ENCODE peak calls at places on chromosomes 2 and 18, in four cellular contexts. T is fibroblast of lung, W is endothelial cell of umbilical vein, J is neuronal stem cell. P is an unnamed sample.

GRCh38 chr2:66874411-66874810 is 439.5 kb downstream of the MEIS1 start:
- DNase-seq in T (peak; percentile 78), W (no peak), J (no peak), P (peak; percentile 75)

GRCh38 chr2:72676341-72677025 is 149.3 kb downstream of the EXOC6B start:
- DNase-seq in T (peak; percentile 60), W (peak; percentile 59), J (no peak), P (peak; percentile 66)

GRCh38 chr18:68301436-68301835 is 413.5 kb downstream of the TMX3 start:
- DNase-seq in T (no peak), W (no peak), J (no peak), P (no peak)

GRCh38 chr18:35920623-35921022 is 51.9 kb upstream of the RMP24 start:
- DNase-seq in T (no peak), W (no peak), J (no peak), P (no peak)

GRCh38 chr2:7007846-7008741 is 90.9 kb downstream of the RNF144A start:
- DNase-seq in T (peak; percentile 96), W (peak; percentile 47), J (no peak), P (no peak)

GRCh38 chr18:75127143-75128021 is 81.6 kb downstream of the PTGR3 start:
- DNase-seq in T (peak; percentile 8), W (no peak), J (no peak), P (peak; percentile 5)

GRCh38 chr2:230907361-230908093 is 17.5 kb downstream of the GPR55 start:
- DNase-seq in T (no peak), W (no peak), J (no peak), P (no peak)

GRCh38 chr2:13745324-13745723 is 887.2 kb upstream of the LRATD1 start:
- DNase-seq in T (no peak), W (no peak), J (no peak), P (peak; percentile 24)

GRCh38 chr2:36456227-36456788 is 100.7 kb downstream of the CRIM1 start:
- DNase-seq in T (peak; percentile 75), W (peak; percentile 87), J (no peak), P (peak; percentile 81)

GRCh38 chr2:214543386-214543955 is 132.6 kb downstream of the VWC2L start:
- DNase-seq in T (peak; percentile 82), W (no peak), J (no peak), P (peak; percentile 56)

GRCh38 chr2:196315388-196316049 is 144.1 kb upstream of the STK17B start:
- DNase-seq in T (peak; percentile 77), W (no peak), J (no peak), P (peak; percentile 59)

GRCh38 chr2:98571796-98572195 is 36.5 kb downstream of the COA5 start:
- DNase-seq in T (no peak), W (no peak), J (no peak), P (no peak)

GRCh38 chr2:239472220-239472775 is 71.5 kb upstream of the HDAC4 start:
- DNase-seq in T (no peak), W (no peak), J (no peak), P (no peak)

GRCh38 chr2:112807233-112807807 is 23.0 kb upstream of the IL1A start:
- DNase-seq in T (no peak), W (no peak), J (no peak), P (no peak)

GRCh38 chr2:144516981-144517824 is 2.7 kb downstream of the ZEB2 start:
- DNase-seq in T (peak; percentile 97), W (peak; percentile 83), J (no peak), P (peak; percentile 95)

GRCh38 chr2:165144315-165144714 is 59.5 kb downstream of the SCN3A start:
- DNase-seq in T (no peak), W (no peak), J (no peak), P (no peak)

GRCh38 chr2:8656160-8656641 is 25.7 kb upstream of the ID2 start:
- DNase-seq in T (peak; percentile 74), W (no peak), J (no peak), P (peak; percentile 79)

GRCh38 chr2:168738057-168738456 is 64.4 kb upstream of the NOSTRIN start:
- DNase-seq in T (peak; percentile 19), W (peak; percentile 24), J (no peak), P (no peak)

GRCh38 chr2:44777542-44777941 is 164.0 kb upstream of the SIX3 start:
- DNase-seq in T (no peak), W (no peak), J (no peak), P (peak; percentile 44)

GRCh38 chr2:53568463-53568862 is 199.1 kb upstream of the CHAC2 start:
- DNase-seq in T (peak; percentile 8), W (no peak), J (no peak), P (peak; percentile 75)

GRCh38 chr2:1993711-1994682 is 249.7 kb upstream of the PXDN start:
- DNase-seq in T (peak; percentile 90), W (peak; percentile 1), J (no peak), P (no peak)

GRCh38 chr18:3060667-3061580 is 48.0 kb upstream of the LPIN2 start:
- DNase-seq in T (no peak), W (peak; percentile 60), J (no peak), P (no peak)

GRCh38 chr2:106124787-106125549 is 69.1 kb downstream of the UXS1 start:
- DNase-seq in T (no peak), W (no peak), J (no peak), P (no peak)

GRCh38 chr2:182763311-182763912 is 47.4 kb downstream of the DNAJC10 start:
- DNase-seq in T (peak; percentile 65), W (peak; percentile 51), J (peak; percentile 30), P (peak; percentile 67)

GRCh38 chr18:57427429-57428181 is 7.6 kb upstream of the ONECUT2 start:
- DNase-seq in T (no peak), W (no peak), J (peak; percentile 47), P (no peak)
- H3K9ac ChIP-seq in T (no peak overlapping the region), W (no peak overlapping the region), J (peak overlapping the region; percentile 50), P (no peak overlapping the region)

GRCh38 chr2:186183406-186183805 is 302.7 kb upstream of the ZC3H15 start:
- DNase-seq in T (no peak), W (no peak), J (no peak), P (no peak)

DNA sequence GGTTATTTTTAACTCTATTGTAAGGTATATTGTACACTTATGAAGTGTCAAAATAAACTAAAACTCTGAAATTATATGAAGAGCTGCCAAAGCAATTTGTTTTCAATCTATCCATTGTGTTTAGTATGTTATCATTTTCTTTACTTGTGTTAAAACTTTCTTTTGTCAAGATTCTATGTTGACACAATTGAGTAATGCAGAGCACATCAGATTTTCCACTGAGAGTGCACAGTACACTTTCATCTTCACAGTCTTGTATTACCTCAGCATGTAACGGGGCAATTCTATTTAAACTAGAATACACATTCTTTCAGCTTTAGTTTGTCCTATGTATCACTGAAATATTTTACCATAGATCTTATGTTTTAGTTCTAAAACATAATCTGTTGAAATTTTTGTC is 304.4 kb upstream of the ZC3H15 start:
- DNase-seq in T (peak; percentile 6), W (peak; percentile 25), J (no peak), P (peak; percentile 49)
- H3K4me1 ChIP-seq in T (no peaks in the 10 kb centered on the region), W (no peaks in the 10 kb centered on the region), J (no peaks in the 10 kb centered on the region), P (no peaks in the 10 kb centered on the region)

GRCh38 chr2:216671791-216672343 is 23.5 kb downstream of the IGFBP5 start:
- DNase-seq in T (no peak), W (no peak), J (no peak), P (no peak)
- H3K27me3 ChIP-seq in T (no peaks in the 10 kb centered on the region), W (no peaks in the 10 kb centered on the region), J (no peaks in the 10 kb centered on the region), P (no peaks in the 10 kb centered on the region)

DNA sequence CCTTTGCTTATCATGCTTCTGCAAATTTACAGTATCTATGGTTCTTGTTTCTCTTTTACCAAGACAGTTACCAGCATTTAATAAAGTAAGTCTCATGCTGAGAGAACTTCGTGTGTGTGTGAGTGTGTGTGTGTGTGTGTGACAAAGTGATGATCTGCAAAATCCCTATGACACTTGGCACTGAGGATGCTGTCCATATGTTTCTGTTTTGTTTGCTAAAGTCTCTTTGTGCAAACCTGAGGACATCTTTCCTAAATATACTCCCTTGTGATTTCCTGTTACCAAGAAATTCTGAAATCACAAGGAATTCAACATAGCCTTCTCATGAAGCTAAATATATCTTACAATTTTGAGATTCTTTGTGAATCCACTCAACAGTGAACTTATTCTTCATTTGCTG is 1359.6 kb upstream of the NRXN1 start:
- DNase-seq in T (no peak), W (no peak), J (no peak), P (peak; percentile 49)
- H3K9ac ChIP-seq in T (no peak overlapping the region), W (no peak overlapping the region), J (no peak overlapping the region), P (no peak overlapping the region)

GRCh38 chr2:200351815-200352214 is 45.3 kb downstream of the SPATS2L start:
- DNase-seq in T (peak; percentile 23), W (no peak), J (no peak), P (no peak)
- H3K4me1 ChIP-seq in T (peaks cover 22% of the 10 kb centered on the region), W (no peaks in the 10 kb centered on the region), J (peaks cover 14% of the 10 kb centered on the region), P (peaks cover 38% of the 10 kb centered on the region)

GRCh38 chr18:78980777-78981651 is 1.4 kb downstream of the SALL3 start:
- DNase-seq in T (peak; percentile 50), W (no peak), J (no peak), P (no peak)

GRCh38 chr18:78983530-78983929 is 3.9 kb downstream of the SALL3 start:
- DNase-seq in T (peak; percentile 37), W (no peak), J (no peak), P (no peak)

GRCh38 chr18:78980279-78980771 is 707 bp downstream of the SALL3 start:
- DNase-seq in T (peak; percentile 42), W (no peak), J (no peak), P (no peak)

GRCh38 chr18:78981652-78981955 is 2.0 kb downstream of the SALL3 start:
- DNase-seq in T (no peak), W (no peak), J (no peak), P (no peak)

GRCh38 chr18:78982186-78982585 is 2.6 kb downstream of the SALL3 start:
- DNase-seq in T (peak; percentile 52), W (no peak), J (no peak), P (peak; percentile 1)
- H3K27me3 ChIP-seq in T (peaks cover 31% of the 10 kb centered on the region), W (peaks cover 86% of the 10 kb centered on the region), J (peaks cover 3% of the 10 kb centered on the region), P (peaks cover 60% of the 10 kb centered on the region)

GRCh38 chr2:43032248-43032893 is 194.0 kb downstream of the ZFP36L2 start:
- DNase-seq in T (no peak), W (peak; percentile 33), J (no peak), P (no peak)
- H3K9ac ChIP-seq in T (no peak overlapping the region), W (no peak overlapping the region), J (no peak overlapping the region), P (peak overlapping the region; percentile 49)

GRCh38 chr2:3533836-3534235 is 14.5 kb upstream of the ADI1 start:
- DNase-seq in T (no peak), W (no peak), J (no peak), P (no peak)
- H3K4me1 ChIP-seq in T (peaks cover 15% of the 10 kb centered on the region), W (peaks cover 19% of the 10 kb centered on the region), J (no peaks in the 10 kb centered on the region), P (peaks cover 19% of the 10 kb centered on the region)

GRCh38 chr2:197878792-197879191 is 74.4 kb downstream of the PLCL1 start:
- DNase-seq in T (peak; percentile 33), W (peak; percentile 82), J (no peak), P (peak; percentile 77)

GRCh38 chr2:197879844-197880408 is 75.5 kb downstream of the PLCL1 start:
- DNase-seq in T (no peak), W (no peak), J (no peak), P (peak; percentile 48)

GRCh38 chr2:197885587-197885986 is 81.2 kb downstream of the PLCL1 start:
- DNase-seq in T (no peak), W (no peak), J (no peak), P (no peak)

GRCh38 chr2:197884252-197884651 is 79.9 kb downstream of the PLCL1 start:
- DNase-seq in T (no peak), W (no peak), J (no peak), P (no peak)

GRCh38 chr2:197883354-197884032 is 79.1 kb downstream of the PLCL1 start:
- DNase-seq in T (peak; percentile 82), W (no peak), J (no peak), P (peak; percentile 37)
- H3K27me3 ChIP-seq in T (no peaks in the 10 kb centered on the region), W (no peaks in the 10 kb centered on the region), J (no peaks in the 10 kb centered on the region), P (no peaks in the 10 kb centered on the region)